ENCODE peak calls at places on chromosomes 4 and X, in eight cellular contexts. L is head of caudate nucleus; V is COR-L47; B is activated T-helper 1 cell treated with anti-CD3 and anti-CD28 coated beads, Interleukin-2, amount 50 U/mL, for 16 hours; F is left ventricle myocardium inferior; Z is adipocyte; G is activated T-cell treated with anti-CD3 and anti-CD28 coated beads for 4 hours; A is fibroblast of mammary gland. J is an unnamed sample.

GRCh38 chr4:123235431-123235830 is 161.2 kb upstream of the SPRY1 start:
- DNase-seq in A (no peak), G (no peak), Z (peak; percentile 45), L (no peak), F (no peak), V (no peak), B (no peak), J (no peak)

GRCh38 chr4:1752284-1753041 is 31.1 kb downstream of the TACC3 start:
- DNase-seq in L (no peak), G (no peak), B (no peak), A (peak; percentile 6), V (no peak), F (no peak), Z (no peak), J (peak; percentile 64)

GRCh38 chr4:17646693-17647092 is 32.3 kb downstream of the MED28 start:
- DNase-seq in A (no peak), V (no peak), Z (no peak), F (no peak), B (no peak), G (no peak), L (no peak), J (no peak)

GRCh38 chr4:151567056-151567455 is 158.1 kb downstream of the FHIP1A start:
- DNase-seq in Z (no peak), B (no peak), A (no peak), L (no peak), V (peak; percentile 65), F (no peak), G (no peak), J (no peak)

GRCh38 chr4:111268769-111269414 is 646.0 kb upstream of the PITX2 start:
- DNase-seq in F (no peak), Z (peak; percentile 63), B (no peak), A (peak; percentile 57), V (no peak), G (no peak), L (no peak), J (no peak)

GRCh38 chr4:176150283-176150682 is 45.1 kb downstream of the SPATA4 start:
- DNase-seq in A (peak; percentile 58), Z (peak; percentile 73), B (no peak), G (no peak), F (no peak), L (no peak), V (no peak), J (no peak)

GRCh38 chrX:45191383-45191782 is 9.3 kb downstream of the DIPK2B start:
- DNase-seq in A (no peak), L (no peak), V (no peak), G (no peak), F (no peak), B (no peak), Z (no peak), J (no peak)

GRCh38 chrX:13646154-13646549 is 6.8 kb upstream of the TCEANC start:
- DNase-seq in G (no peak), L (peak; percentile 63), B (no peak), Z (peak; percentile 88), A (peak; percentile 69), F (peak; percentile 39), V (peak; percentile 22), J (peak; percentile 83)

GRCh38 chr4:169791064-169791463 is 33.3 kb upstream of the HPF1 start:
- DNase-seq in F (no peak), A (peak; percentile 4), Z (peak; percentile 6), G (no peak), L (no peak), B (no peak), V (no peak), J (no peak)

GRCh38 chrX:153499258-153499657 is 4.5 kb downstream of the BGN start:
- DNase-seq in V (no peak), Z (no peak), B (no peak), L (no peak), A (no peak), G (no peak), F (no peak), J (peak; percentile 33)

GRCh38 chr4:39464886-39465501 is 6.1 kb downstream of the LIAS start:
- DNase-seq in A (peak; percentile 93), Z (peak; percentile 85), G (no peak), V (no peak), L (no peak), F (no peak), B (no peak), J (peak; percentile 34)

GRCh38 chr4:21290562-21290961 is 590.3 kb downstream of the PACRGL start:
- DNase-seq in F (no peak), L (no peak), B (no peak), G (no peak), V (no peak), A (no peak), Z (no peak), J (no peak)

GRCh38 chrX:1468250-1468772 is 15.6 kb upstream of the ASMTL start:
- DNase-seq in F (no peak), L (no peak), A (peak; percentile 27), G (peak; percentile 57), V (no peak), B (peak; percentile 49), Z (peak; percentile 90), J (peak; percentile 69)

GRCh38 chr4:21768349-21769310 is 179.9 kb downstream of the KCNIP4 start:
- DNase-seq in G (no peak), F (no peak), B (no peak), V (peak; percentile 38), L (peak; percentile 59), Z (peak; percentile 84), A (peak; percentile 57), J (peak; percentile 5)

GRCh38 chrX:53357799-53358530 is 64.5 kb downstream of the SMC1A start:
- DNase-seq in A (peak; percentile 49), V (peak; percentile 13), B (no peak), Z (peak; percentile 28), F (no peak), L (peak; percentile 31), G (no peak), J (peak; percentile 39)

GRCh38 chrX:48045410-48046311 is 25.8 kb downstream of the ZNF630 start:
- DNase-seq in Z (peak; percentile 53), B (no peak), L (no peak), A (peak; percentile 89), F (peak; percentile 50), G (no peak), V (no peak), J (peak; percentile 66)

GRCh38 chr4:15649914-15650545 is 5.1 kb downstream of the FBXL5 start:
- DNase-seq in L (peak; percentile 59), F (no peak), Z (peak; percentile 78), A (peak; percentile 71), B (no peak), V (peak; percentile 52), G (peak; percentile 47), J (peak; percentile 75)

GRCh38 chr4:129043523-129043922 is 49.8 kb downstream of the SCLT1 start:
- DNase-seq in G (no peak), V (peak; percentile 3), B (no peak), Z (peak; percentile 78), F (no peak), A (peak; percentile 37), L (no peak), J (no peak)

GRCh38 chrX:13029831-13030771 is 14.3 kb downstream of the FAM9C start:
- DNase-seq in B (no peak), V (no peak), F (no peak), Z (no peak), G (no peak), A (no peak), L (no peak), J (peak; percentile 83)

GRCh38 chr4:140094701-140095420 is 59.1 kb downstream of the MAML3 start:
- DNase-seq in V (peak; percentile 25), A (no peak), G (peak; percentile 50), Z (no peak), L (peak; percentile 64), B (peak; percentile 11), F (peak; percentile 57), J (peak; percentile 77)

GRCh38 chrX:71606536-71607216 is 11.6 kb downstream of the CXCR3 start:
- DNase-seq in F (no peak), V (no peak), A (no peak), B (no peak), G (no peak), L (no peak), Z (no peak), J (no peak)

GRCh38 chr4:170979736-170980135 is 833.5 kb upstream of the GALNTL6 start:
- DNase-seq in G (no peak), F (no peak), Z (peak; percentile 56), B (no peak), A (peak; percentile 1), V (no peak), L (no peak), J (no peak)

GRCh38 chr4:26753642-26754041 is 107.0 kb upstream of the STIM2 start:
- DNase-seq in Z (peak; percentile 78), G (no peak), B (no peak), F (peak; percentile 45), V (no peak), L (no peak), A (peak; percentile 47), J (no peak)